ENCODE peak calls at places on chromosomes 2 and 18, in seven cellular contexts. U, Y, K, P, G, B and Z are unnamed samples. For H3K9me3, the result is how much of the 10 kb centered on the place peaks cover.

GRCh38 chr2:31318360-31319336 is 84.7 kb downstream of the EHD3 start:
- DNase-seq in U (no peak), Y (peak), K (no peak), P (no peak), G (no peak), B (no peak), Z (no peak)

GRCh38 chr2:207833265-207833751 is 63.6 kb upstream of the FZD5 start:
- DNase-seq in U (no peak), Y (peak), K (no peak), P (no peak), G (no peak), B (no peak), Z (no peak)

GRCh38 chr2:65383571-65384488 is 48.6 kb downstream of the SPRED2 start:
- DNase-seq in U (no peak), Y (no peak), K (no peak), P (no peak), G (no peak), B (peak), Z (peak)

GRCh38 chr2:150885236-150885635 is 376.4 kb downstream of the RBM43 start:
- DNase-seq in U (no peak), Y (peak), K (no peak), P (no peak), G (no peak), B (no peak), Z (no peak)

GRCh38 chr2:25954199-25954752 is 28.0 kb downstream of the KIF3C start:
- DNase-seq in U (no peak), Y (no peak), K (no peak), P (no peak), G (no peak), B (no peak), Z (no peak)

GRCh38 chr18:10442551-10442971 is 11.9 kb upstream of the APCDD1 start:
- DNase-seq in U (no peak), Y (no peak), K (no peak), P (no peak), G (no peak), B (no peak), Z (no peak)

GRCh38 chr2:210302326-210302725 is 12.6 kb downstream of the MYL1 start:
- DNase-seq in U (no peak), Y (peak), K (no peak), P (no peak), G (no peak), B (no peak), Z (no peak)

GRCh38 chr2:3280197-3280596 is 97.4 kb downstream of the EIPR1 start:
- DNase-seq in U (no peak), Y (no peak), K (no peak), P (no peak), G (no peak), B (no peak), Z (no peak)

GRCh38 chr2:119433636-119434327 is 2.1 kb downstream of the TMEM37 start:
- DNase-seq in U (no peak), Y (no peak), K (no peak), P (no peak), G (peak), B (no peak), Z (no peak)

GRCh38 chr2:152466041-152466440 is 131.1 kb downstream of the FMNL2 start:
- DNase-seq in U (no peak), Y (no peak), K (no peak), P (no peak), G (no peak), B (no peak), Z (no peak)

GRCh38 chr2:148969585-148970180 is 68.8 kb upstream of the LYPD6B start:
- DNase-seq in U (peak), Y (no peak), K (no peak), P (no peak), G (no peak), B (no peak), Z (no peak)

GRCh38 chr2:98805412-98806265 is 74.7 kb upstream of the MGAT4A start:
- DNase-seq in U (no peak), Y (peak), K (no peak), P (no peak), G (peak), B (no peak), Z (no peak)

GRCh38 chr18:63974991-63975390 is 5.1 kb downstream of the SERPINB8 start:
- DNase-seq in U (no peak), Y (peak), K (no peak), P (no peak), G (no peak), B (no peak), Z (no peak)

GRCh38 chr2:176102309-176102866 is 2.8 kb downstream of the HOXD12 start:
- DNase-seq in U (no peak), Y (no peak), K (no peak), P (no peak), G (no peak), B (no peak), Z (no peak)
- H3K9me3 ChIP-seq in U (under half), Y (under half), K (under half), P (under half), G (under half), B (under half), Z (under half)

DNA sequence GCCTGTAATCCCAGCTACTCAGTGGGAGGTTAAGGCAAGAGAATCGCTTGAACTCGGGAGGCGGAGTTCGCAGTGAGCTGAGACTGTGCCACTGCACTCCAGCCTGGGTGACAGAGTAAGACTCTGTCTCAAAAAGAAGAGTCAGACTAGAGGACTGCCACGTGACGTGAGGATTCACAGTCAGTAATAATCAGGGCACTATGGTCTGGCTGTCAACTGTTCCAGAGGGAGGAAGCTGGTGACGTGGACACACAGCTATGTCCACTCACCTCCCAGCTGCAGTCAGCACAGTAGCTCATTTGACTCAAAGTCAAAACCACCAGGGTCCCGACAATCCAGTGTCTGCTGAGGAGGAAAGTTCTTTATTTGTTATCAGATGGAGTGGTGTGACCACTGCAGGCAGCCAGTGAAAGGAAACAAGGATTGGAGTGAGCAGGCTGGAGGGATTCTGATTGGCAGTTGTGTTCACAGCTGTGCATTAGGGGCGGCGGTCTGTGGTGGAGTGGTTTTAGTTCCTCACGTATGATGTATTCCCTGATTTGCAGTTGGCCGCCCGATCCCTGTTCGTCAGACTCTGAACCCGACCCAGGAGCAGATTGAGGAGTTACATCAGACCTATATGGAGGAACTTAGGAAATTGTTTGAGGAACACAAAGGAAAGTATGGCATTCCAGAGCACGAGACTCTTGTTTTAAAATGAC is 37.9 kb downstream of the MOGAT1 start:
- DNase-seq in U (peak), Y (peak), K (no peak), P (peak), G (peak), B (no peak), Z (peak)
- H3K9me3 ChIP-seq in U (under half), Y (under half), K (under half), P (under half), G (under half), B (under half), Z (under half)

GRCh38 chr2:89811295-89811694 is 1119.8 kb downstream of the RPIA start:
- DNase-seq in U (no peak), Y (no peak), K (no peak), P (no peak), G (no peak), B (no peak), Z (no peak)
- H3K9me3 ChIP-seq in U (half or more), Y (under half), K (under half), P (under half), G (under half), B (under half), Z (half or more)

DNA sequence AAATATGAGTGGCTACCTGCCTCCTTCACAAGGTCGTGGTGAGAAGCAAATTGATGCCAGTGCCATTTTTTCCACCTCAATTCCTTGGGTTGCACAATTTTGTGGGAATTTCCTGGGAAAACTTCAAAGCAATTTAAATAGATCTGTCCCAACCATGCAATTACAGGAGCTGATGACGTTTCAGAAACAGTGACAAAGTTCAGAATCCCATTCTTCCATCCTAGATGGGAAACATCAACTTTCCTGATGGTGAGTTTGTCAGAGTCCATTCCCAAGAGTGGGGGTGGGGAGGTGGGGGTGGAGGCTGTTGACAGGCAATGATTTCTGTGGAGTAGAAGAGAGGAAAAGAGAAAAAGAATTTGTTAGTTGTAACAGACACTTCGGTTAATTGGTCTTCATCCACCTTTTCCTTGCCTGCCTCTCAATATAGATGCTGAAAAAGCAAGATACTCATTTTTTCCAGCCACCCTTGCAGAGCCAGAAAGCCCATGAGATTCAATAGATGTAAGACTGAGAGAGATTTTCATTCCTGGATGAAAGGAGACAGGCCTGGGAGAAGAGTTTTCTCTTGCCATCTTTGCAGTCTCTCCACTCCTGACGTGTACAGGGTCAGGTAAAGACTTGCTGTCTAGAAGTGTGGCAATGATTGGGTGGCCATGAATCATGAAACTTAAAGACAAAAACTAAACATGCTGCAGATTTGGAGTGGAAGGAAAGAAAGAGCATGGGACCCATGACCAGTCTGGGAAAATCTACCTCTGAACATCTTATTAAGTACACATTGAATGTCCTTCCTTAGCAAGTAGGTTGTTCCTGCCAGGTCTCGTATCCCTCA is 47.3 kb downstream of the SOCS6 start:
- DNase-seq in U (no peak), Y (peak), K (no peak), P (no peak), G (no peak), B (no peak), Z (no peak)
- H3K9me3 ChIP-seq in U (under half), Y (under half), K (under half), P (under half), G (under half), B (under half), Z (under half)

GRCh38 chr2:83291083-83291482 is 1168.0 kb downstream of the SUCLG1 start:
- DNase-seq in U (no peak), Y (no peak), K (no peak), P (no peak), G (no peak), B (no peak), Z (no peak)
- H3K9me3 ChIP-seq in U (under half), Y (under half), K (under half), P (under half), G (under half), B (under half), Z (under half)

DNA sequence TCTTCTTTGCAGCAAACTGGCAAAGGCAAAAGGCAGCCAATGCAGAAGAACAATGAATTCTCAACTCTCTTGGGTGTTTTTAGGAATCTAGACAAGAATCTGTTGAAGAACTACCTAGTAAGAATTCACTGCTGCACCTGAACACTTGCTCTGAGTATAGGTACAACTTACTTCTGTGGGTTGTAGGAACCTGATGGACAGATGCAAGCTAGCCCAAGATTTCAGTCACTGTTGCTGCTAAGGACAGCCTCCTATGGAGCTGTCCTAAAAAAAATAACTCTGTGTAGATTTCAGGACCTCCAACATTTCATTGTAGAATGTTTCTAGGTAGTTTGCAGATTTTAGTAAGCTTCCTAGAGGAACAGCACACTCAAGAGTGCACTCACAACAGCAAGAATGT is 363.5 kb downstream of the CBLN2 start:
- DNase-seq in U (no peak), Y (no peak), K (no peak), P (no peak), G (no peak), B (no peak), Z (no peak)
- H3K9me3 ChIP-seq in U (under half), Y (under half), K (under half), P (under half), G (under half), B (under half), Z (under half)

GRCh38 chr2:118345465-118345864 is 257.2 kb downstream of the INSIG2 start:
- DNase-seq in U (no peak), Y (no peak), K (no peak), P (no peak), G (no peak), B (no peak), Z (no peak)

GRCh38 chr2:118339386-118339785 is 251.1 kb downstream of the INSIG2 start:
- DNase-seq in U (no peak), Y (no peak), K (no peak), P (no peak), G (no peak), B (no peak), Z (no peak)

DNA sequence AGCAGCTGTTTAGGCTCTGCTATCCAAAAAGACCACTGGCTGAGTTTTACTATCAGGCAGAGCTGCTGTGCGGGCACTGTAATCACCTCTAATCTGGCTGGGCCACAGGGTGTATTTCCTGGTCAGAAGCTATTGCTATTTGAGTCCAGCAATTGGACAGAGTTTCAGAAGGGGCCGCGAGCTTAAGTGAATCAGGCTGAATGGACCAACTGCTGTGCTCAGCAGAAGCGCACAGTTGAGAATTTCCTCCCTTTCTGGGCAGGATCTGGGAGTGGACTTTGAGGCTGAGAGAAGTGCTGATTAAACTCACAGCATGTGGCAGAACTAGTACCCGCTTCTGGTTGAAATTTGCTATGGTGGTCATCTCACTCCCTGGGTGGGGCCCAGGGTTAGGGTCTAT is 251.8 kb downstream of the INSIG2 start:
- DNase-seq in U (no peak), Y (no peak), K (no peak), P (no peak), G (no peak), B (no peak), Z (no peak)
- H3K9me3 ChIP-seq in U (under half), Y (under half), K (under half), P (under half), G (under half), B (under half), Z (under half)

GRCh38 chr2:105669384-105669891 is 75.3 kb upstream of the NCK2 start:
- DNase-seq in U (no peak), Y (no peak), K (no peak), P (no peak), G (no peak), B (no peak), Z (no peak)
- H3K9me3 ChIP-seq in U (under half), Y (under half), K (under half), P (under half), G (under half), B (under half), Z (under half)